ENCODE peak calls at places on chromosomes 12 and 14, in nine cellular contexts. D is effector memory CD4-positive, alpha-beta T cell; P is T-helper 2 cell; L is stimulated activated CD4-positive, alpha-beta T cell treated with anti-CD3 and anti-CD28 coated beads, Interleukin-1b, Interleukin-23, amount 100 ng/mL, for 4 hours; Y is NCI-H1694 treated with DMSO at 0.1 percent for 48 hours; X is H7; R is T-helper 1 cell; U is effector CD4-positive, alpha-beta T cell; O is Calu3. M is an unnamed sample.

GRCh38 chr12:48054955-48055821 is 50.7 kb downstream of the SENP1 start:
- DNase-seq in U (no peak), X (no peak), R (no peak), P (peak), O (no peak), Y (no peak), L (no peak), D (no peak), M (no peak)

GRCh38 chr12:69569236-69569635 is 16.0 kb upstream of the CCT2 start:
- DNase-seq in P (no peak), X (no peak), O (no peak), U (no peak), R (no peak), D (no peak), Y (no peak), L (no peak), M (no peak)

GRCh38 chr12:104426926-104427546 is 29.7 kb upstream of the CHST11 start:
- DNase-seq in U (no peak), O (no peak), D (no peak), X (no peak), R (no peak), P (peak), L (no peak), Y (no peak), M (no peak)

GRCh38 chr12:64826234-64826633 is 1.8 kb downstream of the TBC1D30 start:
- DNase-seq in Y (no peak), R (no peak), X (peak), D (no peak), P (peak), L (no peak), U (no peak), O (peak), M (peak)

GRCh38 chr12:115227137-115227615 is 543.2 kb upstream of the TBX3 start:
- DNase-seq in X (no peak), U (no peak), Y (no peak), P (no peak), D (no peak), O (no peak), R (no peak), L (no peak), M (no peak)

GRCh38 chr12:9843416-9843815 is 16.1 kb downstream of the KLRF1 start:
- DNase-seq in L (no peak), P (no peak), R (no peak), O (no peak), D (no peak), X (no peak), U (no peak), Y (no peak), M (no peak)

GRCh38 chr14:103529383-103530365 is 678 bp downstream of the TRMT61A start:
- DNase-seq in X (no peak), U (no peak), R (no peak), Y (no peak), O (no peak), L (no peak), P (no peak), D (no peak), M (no peak)

GRCh38 chr12:50325890-50326391 is 42.6 kb upstream of the LIMA1 start:
- DNase-seq in Y (no peak), O (peak), L (no peak), P (no peak), U (no peak), D (no peak), X (no peak), R (no peak), M (no peak)

GRCh38 chr12:101051151-101051550 is 158.9 kb downstream of the SLC5A8 start:
- DNase-seq in U (no peak), L (no peak), O (no peak), X (no peak), P (no peak), Y (no peak), D (no peak), R (no peak), M (no peak)

GRCh38 chr12:48388938-48389337 is 38.2 kb upstream of the ZNF641 start:
- DNase-seq in O (no peak), Y (no peak), R (no peak), X (no peak), P (no peak), D (no peak), U (no peak), L (no peak), M (no peak)

GRCh38 chr12:100927825-100928224 is 133.2 kb downstream of the ANO4 start:
- DNase-seq in Y (no peak), U (no peak), O (peak), P (no peak), R (no peak), D (no peak), L (no peak), X (no peak), M (no peak)

GRCh38 chr14:28599191-28599590 is 167.4 kb upstream of the FOXG1 start:
- DNase-seq in L (no peak), P (no peak), X (no peak), O (no peak), Y (no peak), U (no peak), D (no peak), R (no peak), M (no peak)

GRCh38 chr12:132376464-132376830 is 47.1 kb upstream of the GALNT9 start:
- DNase-seq in R (no peak), L (no peak), X (no peak), D (no peak), O (no peak), Y (no peak), U (no peak), P (no peak), M (no peak)

GRCh38 chr14:76293221-76293620 is 82.7 kb upstream of the ESRRB start:
- DNase-seq in L (no peak), U (no peak), O (peak), X (no peak), D (no peak), Y (no peak), P (no peak), R (no peak), M (no peak)

GRCh38 chr14:92603309-92604257 is 90.0 kb downstream of the RIN3 start:
- DNase-seq in X (peak), P (peak), U (peak), Y (peak), R (peak), L (peak), D (peak), O (peak), M (peak)

GRCh38 chr14:37592288-37593274 is 2.5 kb downstream of the FOXA1 start:
- DNase-seq in X (peak), L (no peak), O (peak), P (no peak), Y (no peak), R (no peak), D (no peak), U (no peak), M (no peak)

GRCh38 chr12:131573631-131574396 is 137.1 kb upstream of the SFSWAP start:
- DNase-seq in O (no peak), D (no peak), X (no peak), L (no peak), P (no peak), R (no peak), Y (no peak), U (no peak), M (peak)

GRCh38 chr14:71733210-71733883 is 198.9 kb upstream of the RGS6 start:
- DNase-seq in D (no peak), R (no peak), X (no peak), O (no peak), P (no peak), Y (no peak), U (no peak), L (no peak), M (no peak)

GRCh38 chr12:86526060-86526595 is 269.9 kb upstream of the MGAT4C start:
- DNase-seq in U (no peak), R (no peak), X (no peak), D (no peak), L (no peak), O (no peak), P (no peak), Y (no peak), M (no peak)

GRCh38 chr12:26121323-26121740 is 3.5 kb downstream of the BHLHE41 start:
- DNase-seq in Y (no peak), U (no peak), X (peak), D (no peak), O (no peak), L (no peak), R (no peak), P (no peak), M (no peak)

GRCh38 chr12:78696267-78696666 is 168.3 kb upstream of the SYT1 start:
- DNase-seq in Y (no peak), P (no peak), X (no peak), L (no peak), U (no peak), R (no peak), D (no peak), O (no peak), M (no peak)

GRCh38 chr14:97290065-97290464 is 492.9 kb downstream of the VRK1 start:
- DNase-seq in U (no peak), P (no peak), X (no peak), O (no peak), L (no peak), D (no peak), R (no peak), Y (no peak), M (no peak)

GRCh38 chr12:3295648-3296408 is 195.2 kb upstream of the PRMT8 start:
- DNase-seq in D (no peak), R (no peak), U (no peak), L (no peak), O (no peak), X (no peak), Y (no peak), P (no peak), M (peak)

GRCh38 chr14:77979666-77980351 is 179.9 kb downstream of the ADCK1 start:
- DNase-seq in L (no peak), Y (no peak), U (no peak), D (no peak), X (peak), O (no peak), R (no peak), P (no peak), M (no peak)

GRCh38 chr14:24673534-24674203 is 39.7 kb upstream of the GZMB start:
- DNase-seq in O (no peak), Y (no peak), X (no peak), R (peak), P (peak), D (peak), L (peak), U (peak), M (no peak)

GRCh38 chr12:12281134-12281533 is 14.3 kb upstream of the LRP6 start:
- DNase-seq in O (no peak), U (no peak), Y (no peak), P (no peak), X (no peak), L (no peak), D (no peak), R (no peak), M (no peak)

GRCh38 chr12:130401703-130402102 is 64.0 kb downstream of the PIWIL1 start:
- DNase-seq in R (no peak), D (no peak), O (no peak), Y (peak), L (no peak), P (no peak), U (no peak), X (peak), M (no peak)

GRCh38 chr14:71096947-71097346 is 189.7 kb downstream of the PCNX1 start:
- DNase-seq in R (no peak), Y (no peak), D (no peak), U (no peak), P (no peak), L (no peak), O (no peak), X (no peak), M (no peak)

GRCh38 chr12:93177208-93178153 is 200.2 kb upstream of the NUDT4 start:
- DNase-seq in O (no peak), U (no peak), L (no peak), D (no peak), P (no peak), Y (no peak), R (no peak), X (no peak), M (no peak)

GRCh38 chr12:98745578-98746391 is 100.7 kb downstream of the APAF1 start:
- DNase-seq in Y (no peak), L (no peak), O (peak), X (peak), P (peak), D (no peak), R (no peak), U (no peak), M (peak)

GRCh38 chr12:100077367-100077766 is 65.3 kb downstream of the BLTP3B start:
- DNase-seq in O (no peak), X (no peak), D (no peak), R (no peak), L (no peak), U (no peak), Y (no peak), P (no peak), M (no peak)

GRCh38 chr14:68628605-68629310 is 164.1 kb downstream of the ZFP36L1 start:
- DNase-seq in D (peak), P (peak), Y (no peak), L (no peak), R (peak), O (peak), X (peak), U (no peak), M (no peak)

M was measured in ovary.